ENCODE peak calls at places on chromosomes 13 and 19, in five cellular contexts. F, R, S, H and E are unnamed samples.

GRCh38 chr19:55526216-55527196 is 10.4 kb downstream of the SBK2 start:
- DNase-seq in F (no peak), R (no peak), S (peak), H (no peak), E (no peak)

GRCh38 chr13:57763689-57764088 is 132.1 kb downstream of the PCDH17 start:
- DNase-seq in F (no peak), R (no peak), S (no peak), H (no peak), E (no peak)

GRCh38 chr19:2261438-2262172 is 5.4 kb upstream of the JSRP1 start:
- DNase-seq in F (no peak), R (peak), S (peak), H (no peak), E (no peak)

GRCh38 chr13:106140476-106140875 is 395.0 kb downstream of the EFNB2 start:
- DNase-seq in F (no peak), R (no peak), S (no peak), H (no peak), E (no peak)

GRCh38 chr19:7925171-7925837 is 631 bp downstream of the CTXN1 start:
- DNase-seq in F (peak), R (peak), S (peak), H (peak), E (no peak)

GRCh38 chr13:39144941-39145533 is 106.8 kb downstream of the NHLRC3 start:
- DNase-seq in F (no peak), R (peak), S (peak), H (peak), E (peak)

GRCh38 chr19:2039082-2039958 is 11.7 kb downstream of the MKNK2 start:
- DNase-seq in F (peak), R (no peak), S (no peak), H (peak), E (no peak)

GRCh38 chr19:46515879-46516350 is 20.2 kb upstream of the PNMA8B start:
- DNase-seq in F (no peak), R (no peak), S (no peak), H (no peak), E (no peak)

GRCh38 chr13:102877285-102877684 is 31.5 kb downstream of the ERCC5 start:
- DNase-seq in F (no peak), R (no peak), S (no peak), H (no peak), E (no peak)

GRCh38 chr13:98937911-98938381 is 39.9 kb downstream of the DOCK9 start:
- DNase-seq in F (peak), R (no peak), S (no peak), H (no peak), E (no peak)

GRCh38 chr19:45133661-45134060 is 27.1 kb downstream of the NKPD1 start:
- DNase-seq in F (no peak), R (no peak), S (no peak), H (no peak), E (no peak)

GRCh38 chr13:105518086-105518485 is 1017.4 kb downstream of the EFNB2 start:
- DNase-seq in F (no peak), R (no peak), S (no peak), H (no peak), E (no peak)

GRCh38 chr13:111555268-111555633 is 234.8 kb downstream of the TEX29 start:
- DNase-seq in F (peak), R (no peak), S (no peak), H (no peak), E (no peak)

GRCh38 chr13:108363651-108364050 is 94.1 kb downstream of the TNFSF13B start:
- DNase-seq in F (no peak), R (no peak), S (no peak), H (no peak), E (no peak)

GRCh38 chr13:94595006-94595942 is 678 bp downstream of the TGDS start:
- DNase-seq in F (peak), R (no peak), S (peak), H (no peak), E (no peak)

GRCh38 chr19:40217027-40217810 is 965 bp downstream of the TTC9B start:
- DNase-seq in F (no peak), R (peak), S (peak), H (no peak), E (no peak)

GRCh38 chr13:28741080-28741479 is 22.3 kb upstream of the SLC46A3 start:
- DNase-seq in F (no peak), R (no peak), S (no peak), H (no peak), E (no peak)

GRCh38 chr19:50275577-50276368 is 53.4 kb downstream of the KCNC3 start:
- DNase-seq in F (no peak), R (no peak), S (no peak), H (no peak), E (no peak)

GRCh38 chr19:38837656-38838121 is 6.1 kb upstream of the ECH1 start:
- DNase-seq in F (peak), R (no peak), S (no peak), H (no peak), E (no peak)

GRCh38 chr13:79593611-79594275 is 112.8 kb downstream of the NDFIP2 start:
- DNase-seq in F (no peak), R (no peak), S (no peak), H (no peak), E (no peak)

GRCh38 chr13:32838985-32839384 is 177.2 kb upstream of the KL start:
- DNase-seq in F (no peak), R (no peak), S (no peak), H (peak), E (no peak)

GRCh38 chr13:98581971-98582702 is 5.2 kb upstream of the STK24 start:
- DNase-seq in F (no peak), R (no peak), S (no peak), H (no peak), E (no peak)

GRCh38 chr13:37621811-37622361 is 23.3 kb upstream of the POSTN start:
- DNase-seq in F (no peak), R (no peak), S (no peak), H (no peak), E (no peak)

GRCh38 chr13:30576528-30576927 is 41.2 kb upstream of the USPL1 start:
- DNase-seq in F (no peak), R (no peak), S (peak), H (no peak), E (no peak)

GRCh38 chr13:97028441-97029299 is 34.4 kb upstream of the OXGR1 start:
- DNase-seq in F (no peak), R (peak), S (peak), H (no peak), E (peak)

GRCh38 chr19:36111200-36111539 is 227 bp downstream of the OVOL3 start:
- DNase-seq in F (no peak), R (no peak), S (no peak), H (no peak), E (no peak)

GRCh38 chr13:111575276-111575675 is 254.8 kb downstream of the TEX29 start:
- DNase-seq in F (peak), R (no peak), S (no peak), H (no peak), E (no peak)

GRCh38 chr19:29666634-29667389 is 1.6 kb downstream of the PLEKHF1 start:
- DNase-seq in F (peak), R (no peak), S (peak), H (peak), E (no peak)

GRCh38 chr13:99363949-99364348 is 56.8 kb upstream of the GPR183 start:
- DNase-seq in F (no peak), R (no peak), S (no peak), H (no peak), E (no peak)

GRCh38 chr19:1045247-1045603 is 5.3 kb downstream of the ABCA7 start:
- DNase-seq in F (no peak), R (peak), S (peak), H (no peak), E (no peak)

GRCh38 chr13:32142115-32142514 is 110.5 kb downstream of the FRY start:
- DNase-seq in F (no peak), R (no peak), S (no peak), H (no peak), E (no peak)

GRCh38 chr19:1251503-1252220 is 3.3 kb downstream of the MIDN start:
- DNase-seq in F (peak), R (no peak), S (peak), H (peak), E (no peak)

GRCh38 chr13:75482070-75482819 is at the start of gene TBC1D4:
- DNase-seq in F (peak), R (peak), S (peak), H (peak), E (peak)

GRCh38 chr13:113996081-113996911 is 22.4 kb upstream of the C13orf46 start:
- DNase-seq in F (peak), R (no peak), S (no peak), H (no peak), E (no peak)

GRCh38 chr13:94329754-94330551 is 149.5 kb downstream of the DCT start:
- DNase-seq in F (no peak), R (no peak), S (no peak), H (no peak), E (peak)

GRCh38 chr19:53885036-53885435 is 3.0 kb downstream of the PRKCG start:
- DNase-seq in F (no peak), R (no peak), S (no peak), H (no peak), E (no peak)
- H3K27ac ChIP-seq in F (no peak), R (no peak), S (no peak), H (no peak), E (no peak)

DNA sequence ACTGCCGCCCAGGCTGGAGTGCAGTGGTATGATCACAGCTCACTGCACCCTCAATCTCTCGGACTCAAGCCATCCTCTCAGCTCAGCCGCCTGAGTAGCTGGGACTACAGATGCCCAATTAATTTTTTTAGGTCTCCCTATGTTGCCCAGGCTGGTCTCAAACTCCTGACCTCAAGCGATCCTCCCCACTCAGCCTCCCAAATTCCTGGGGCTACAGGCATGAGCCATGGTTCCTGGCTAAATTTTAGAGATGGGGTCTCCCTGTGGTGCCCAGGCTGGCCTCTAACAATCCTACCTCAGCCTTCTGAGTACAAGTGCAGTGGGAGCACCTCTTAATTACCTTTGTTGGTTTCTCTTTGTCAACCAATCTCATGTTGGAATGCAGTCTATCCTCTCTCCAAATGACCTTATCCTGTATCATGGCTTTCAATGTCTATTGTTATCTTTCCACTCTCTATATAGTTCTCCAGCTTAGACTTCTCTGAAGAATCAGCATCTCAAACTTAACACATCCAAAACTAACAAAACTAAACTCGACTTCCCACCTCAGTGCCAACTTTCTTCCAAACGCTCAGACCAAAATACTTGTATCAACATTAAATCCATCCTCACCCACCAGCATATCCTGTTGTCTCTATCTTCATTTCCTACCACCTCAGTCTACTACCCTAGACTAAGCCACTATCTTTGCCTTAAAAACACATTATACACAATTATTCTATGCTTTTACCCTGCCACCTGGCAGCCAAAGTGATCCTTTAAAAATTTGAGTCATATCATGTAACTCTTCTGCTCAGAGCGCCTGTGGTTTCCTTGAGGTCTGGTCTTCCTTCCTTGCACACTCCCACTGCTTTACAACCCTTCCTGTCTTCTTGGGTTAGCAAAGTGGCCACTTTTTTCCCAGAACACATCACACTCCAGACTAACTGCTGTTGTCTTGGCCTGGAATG is 6.7 kb downstream of the TPT1 start:
- DNase-seq in F (no peak), R (no peak), S (no peak), H (no peak), E (no peak)
- TF ChIP-seq POLR2AphosphoS5 in F (peak), R (peak), S (no peak), H (peak), E (peak)

DNA sequence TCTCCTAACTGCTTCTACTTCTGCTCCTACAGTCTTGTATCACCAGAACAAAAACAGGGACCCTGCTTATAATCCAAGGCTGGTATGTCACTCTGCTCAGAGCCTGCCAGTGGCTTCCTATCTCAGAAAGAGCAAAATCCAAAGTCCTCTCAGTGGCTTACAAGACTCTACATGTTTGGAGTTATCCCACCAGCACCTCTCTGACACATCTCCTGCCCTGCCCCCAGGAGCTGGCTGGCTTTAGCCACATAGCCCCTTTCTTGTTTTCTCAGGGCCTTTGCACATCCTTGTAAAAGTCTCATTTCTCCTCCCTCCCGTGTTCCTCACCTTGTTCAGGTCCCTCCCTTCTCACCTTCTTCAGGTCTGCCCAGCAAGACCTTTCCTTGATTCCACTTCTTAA is 2.2 kb upstream of the KCTD12 start:
- DNase-seq in F (no peak), R (no peak), S (no peak), H (no peak), E (no peak)
- H3K27ac ChIP-seq in F (no peak), R (no peak), S (no peak), H (no peak), E (no peak)

GRCh38 chr13:41117859-41118258 is 14.7 kb downstream of the KBTBD6 start:
- DNase-seq in F (no peak), R (no peak), S (no peak), H (no peak), E (no peak)

GRCh38 chr13:41127746-41128145 is 4.9 kb downstream of the KBTBD6 start:
- DNase-seq in F (no peak), R (no peak), S (no peak), H (no peak), E (no peak)

GRCh38 chr13:41122838-41123237 is 9.8 kb downstream of the KBTBD6 start:
- DNase-seq in F (no peak), R (no peak), S (no peak), H (no peak), E (no peak)
- TF ChIP-seq POLR2AphosphoS5 in F (no peak), R (no peak), S (no peak), H (no peak), E (no peak)

DNA sequence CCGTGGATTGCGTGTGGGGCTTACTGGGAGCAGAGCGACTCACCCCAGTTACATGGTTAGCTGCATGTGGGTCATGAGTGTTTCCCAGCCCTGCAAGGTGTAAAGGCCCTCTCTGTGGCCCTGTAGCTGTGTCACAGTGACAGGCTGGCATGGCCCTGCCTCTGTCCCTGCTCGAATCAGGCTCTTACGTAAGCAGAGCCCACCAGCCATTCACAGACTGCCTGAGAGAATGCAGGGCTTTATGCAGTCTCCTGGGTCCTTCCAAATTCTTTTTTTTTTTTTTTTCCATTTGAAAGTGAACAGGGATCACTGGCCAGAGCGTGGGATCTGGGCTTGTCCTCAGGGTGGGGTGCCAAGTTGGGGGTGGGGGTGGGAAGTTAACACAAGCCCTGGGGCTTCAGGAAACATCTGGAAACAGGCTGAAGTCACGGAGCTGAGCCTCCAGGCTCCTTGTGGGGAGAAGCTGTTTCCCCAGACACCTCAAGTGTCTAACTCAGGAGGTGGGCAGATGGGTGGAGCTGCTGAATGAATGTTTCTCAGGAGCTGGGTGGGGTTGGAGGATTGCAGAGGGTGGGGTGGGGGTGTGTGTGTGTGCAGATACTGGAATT is 13.4 kb downstream of the TECR start:
- DNase-seq in F (no peak), R (no peak), S (no peak), H (no peak), E (peak)
- H3K27ac ChIP-seq in F (no peak), R (no peak), S (peak), H (peak), E (peak)

GRCh38 chr19:5440299-5440698 is 14.9 kb upstream of the ZNRF4 start:
- DNase-seq in F (no peak), R (no peak), S (no peak), H (no peak), E (no peak)

GRCh38 chr19:5445667-5446066 is 9.6 kb upstream of the ZNRF4 start:
- DNase-seq in F (no peak), R (no peak), S (no peak), H (no peak), E (no peak)

GRCh38 chr19:5444431-5444830 is 10.8 kb upstream of the ZNRF4 start:
- DNase-seq in F (no peak), R (no peak), S (no peak), H (no peak), E (no peak)

GRCh38 chr19:5445071-5445470 is 10.1 kb upstream of the ZNRF4 start:
- DNase-seq in F (no peak), R (no peak), S (no peak), H (no peak), E (no peak)

DNA sequence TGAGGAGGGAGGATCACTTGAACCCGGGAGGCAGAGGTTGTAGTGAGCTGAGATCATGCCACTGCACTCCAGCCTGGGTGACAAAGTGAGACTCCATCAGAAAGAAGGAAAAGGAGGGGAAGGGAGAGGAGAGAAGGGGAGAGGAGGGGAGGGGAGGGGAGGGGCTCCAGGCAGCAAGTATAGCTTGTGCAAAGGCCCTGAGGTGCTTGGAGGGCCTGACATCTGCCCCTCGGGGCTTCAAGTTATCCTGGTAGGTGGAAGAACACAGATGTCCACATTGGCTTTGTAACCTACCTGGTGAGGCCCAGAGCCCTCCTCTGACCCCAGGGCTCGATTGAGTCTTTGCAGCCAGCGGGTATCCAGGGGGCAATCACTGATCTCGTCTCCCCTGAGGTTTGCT is 11.5 kb upstream of the ZNRF4 start:
- DNase-seq in F (no peak), R (no peak), S (no peak), H (no peak), E (no peak)
- TF ChIP-seq POLR2AphosphoS5 in F (no peak), R (no peak), S (no peak), H (no peak), E (no peak)

GRCh38 chr13:43822969-43823368 is 36.2 kb upstream of the ENOX1 start:
- DNase-seq in F (no peak), R (no peak), S (no peak), H (no peak), E (no peak)
- H3K27ac ChIP-seq in F (no peak), R (no peak), S (no peak), H (no peak), E (no peak)

DNA sequence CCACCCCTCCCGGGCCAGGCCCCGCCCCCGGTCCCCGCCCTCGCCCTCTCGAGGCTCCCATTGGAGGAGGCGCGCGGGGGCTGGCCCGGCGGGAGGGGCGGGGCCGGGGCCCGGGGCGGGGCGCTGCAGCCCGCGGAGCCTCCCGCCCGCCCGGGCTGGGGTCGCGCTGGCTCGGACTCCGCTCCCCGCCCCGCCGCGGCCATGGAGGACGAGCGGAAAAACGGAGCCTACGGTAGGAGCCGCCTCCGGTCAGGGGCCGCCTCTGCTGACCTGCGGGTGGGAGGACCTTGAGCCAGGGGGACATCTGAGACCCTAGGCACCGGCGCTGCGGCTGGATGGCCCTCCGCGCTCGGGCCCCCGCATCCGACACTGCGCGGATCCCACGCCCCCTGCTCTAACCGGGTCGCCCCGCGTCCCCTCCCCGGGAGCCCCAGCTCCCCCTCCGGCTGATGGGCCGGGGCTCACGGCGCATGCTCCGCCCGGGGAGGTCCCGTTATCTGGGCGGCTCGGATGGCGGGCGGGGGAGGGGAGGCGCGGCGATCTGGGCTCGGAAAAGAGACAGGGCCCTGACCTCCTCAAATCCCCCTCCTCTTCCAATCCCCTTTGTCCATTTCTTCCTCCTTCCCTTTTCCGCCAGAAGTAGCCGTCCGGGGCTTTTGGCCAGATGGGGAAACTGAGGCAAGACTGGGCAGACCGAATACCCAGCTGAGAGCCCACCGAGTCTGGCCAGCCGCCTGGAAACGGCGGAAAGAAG is 15.4 kb upstream of the AP1M2 start:
- DNase-seq in F (peak), R (peak), S (peak), H (peak), E (no peak)
- TF ChIP-seq POLR2AphosphoS5 in F (peak), R (no peak), S (peak), H (peak), E (peak)

GRCh38 chr13:110361365-110361911 is 54.4 kb downstream of the COL4A2 start:
- DNase-seq in F (no peak), R (no peak), S (peak), H (peak), E (no peak)
- H3K27ac ChIP-seq in F (peak), R (no peak), S (peak), H (peak), E (no peak)